ENCODE peak calls at places on chromosomes 2 and 18, in four cellular contexts. P is heart right ventricle; O is AML-193; C is central memory CD4-positive, alpha-beta T cell. Z is an unnamed sample.

GRCh38 chr18:9775172-9775571 is 67.1 kb downstream of the RAB31 start:
- DNase-seq in O (peak; percentile 79), C (no peak), P (no peak), Z (no peak)

GRCh38 chr2:25692737-25693445 is 19.5 kb upstream of the DTNB start:
- DNase-seq in P (no peak), O (no peak), C (no peak), Z (no peak)

GRCh38 chr2:15166878-15167277 is 394.3 kb downstream of the NBAS start:
- DNase-seq in C (no peak), O (no peak), P (no peak), Z (no peak)

GRCh38 chr2:206573793-206574192 is 68.5 kb upstream of the FAM237A start:
- DNase-seq in O (no peak), C (no peak), P (no peak), Z (no peak)

GRCh38 chr18:33826151-33826550 is 248.1 kb downstream of the ASXL3 start:
- DNase-seq in P (no peak), C (no peak), O (no peak), Z (no peak)

GRCh38 chr2:42435641-42436040 is 58.1 kb downstream of the KCNG3 start:
- DNase-seq in C (no peak), P (no peak), O (no peak), Z (no peak)

GRCh38 chr2:56892381-56892780 is 708.6 kb downstream of the CCDC85A start:
- DNase-seq in P (no peak), C (no peak), O (no peak), Z (no peak)

GRCh38 chr18:48852792-48853191 is 98.0 kb downstream of the SMAD7 start:
- DNase-seq in P (no peak), O (no peak), C (no peak), Z (no peak)

GRCh38 chr18:46239998-46240397 is 135.8 kb downstream of the HAUS1 start:
- DNase-seq in P (no peak), C (no peak), O (no peak), Z (no peak)

GRCh38 chr18:28767781-28768211 is 590.9 kb upstream of the CDH2 start:
- DNase-seq in O (no peak), C (no peak), P (no peak), Z (no peak)

GRCh38 chr2:18503686-18504085 is 56.8 kb downstream of the RDH14 start:
- DNase-seq in P (no peak), O (no peak), C (no peak), Z (no peak)